ENCODE peak calls at places on chromosomes 7 and 10, in six cellular contexts. R is suprapubic skin; W is HFF-Myc; B is testis; D is CD8-positive, alpha-beta T cell; G is CD4-positive, alpha-beta T cell. L is an unnamed sample.

GRCh38 chr10:3014968-3015367 is 52.4 kb upstream of the PFKP start:
- DNase-seq in W (no peak), D (no peak), R (no peak), B (no peak), G (no peak), L (no peak)

GRCh38 chr7:27735165-27735564 is 4.8 kb upstream of the TAX1BP1 start:
- DNase-seq in B (no peak), R (no peak), W (no peak), D (no peak), G (no peak), L (no peak)

GRCh38 chr10:97731346-97732051 is 5.4 kb upstream of the ZFYVE27 start:
- DNase-seq in B (peak; percentile 82), D (peak; percentile 22), W (peak; percentile 69), G (peak; percentile 39), R (peak; percentile 71), L (no peak)

GRCh38 chr7:17339139-17339538 is 40.7 kb downstream of the AHR start:
- DNase-seq in W (no peak), R (no peak), D (no peak), B (no peak), G (no peak), L (no peak)

GRCh38 chr10:124119933-124120332 is 26.5 kb upstream of the CHST15 start:
- DNase-seq in R (no peak), D (no peak), B (no peak), G (no peak), W (no peak), L (no peak)

GRCh38 chr7:52168085-52168484 is 851.5 kb upstream of the COBL start:
- DNase-seq in B (no peak), R (no peak), D (no peak), W (no peak), G (no peak), L (no peak)

GRCh38 chr7:8154290-8154689 is 107.7 kb downstream of the ICA1 start:
- DNase-seq in W (no peak), R (no peak), G (no peak), D (no peak), B (no peak), L (no peak)

GRCh38 chr7:99308461-99309074 is 17.1 kb upstream of the ARPC1A start:
- DNase-seq in B (no peak), W (no peak), R (no peak), D (no peak), G (no peak), L (no peak)

GRCh38 chr7:25619963-25620799 is 391.9 kb upstream of the NPVF start:
- DNase-seq in B (peak; percentile 78), W (no peak), R (no peak), D (no peak), G (no peak), L (no peak)

GRCh38 chr10:101902032-101902799 is 58.6 kb upstream of the KCNIP2 start:
- DNase-seq in D (no peak), G (no peak), R (no peak), B (no peak), W (no peak), L (no peak)

GRCh38 chr10:61900829-61901783 is at the start of gene ARID5B:
- DNase-seq in R (no peak), D (no peak), B (peak; percentile 87), W (peak; percentile 68), G (peak; percentile 29), L (no peak)

GRCh38 chr10:62726142-62726541 is 78.4 kb upstream of the ADO start:
- DNase-seq in B (no peak), G (no peak), W (no peak), D (no peak), R (no peak), L (no peak)

GRCh38 chr7:128869944-128870285 is 7.3 kb downstream of the ATP6V1F start:
- DNase-seq in W (no peak), G (no peak), B (no peak), R (no peak), D (no peak), L (no peak)

GRCh38 chr7:128868624-128869137 is 6.0 kb downstream of the ATP6V1F start:
- DNase-seq in G (no peak), R (no peak), B (no peak), D (no peak), W (no peak), L (no peak)

GRCh38 chr7:128871050-128871449 is 8.4 kb downstream of the ATP6V1F start:
- DNase-seq in G (no peak), R (no peak), D (no peak), W (no peak), B (no peak), L (no peak)

GRCh38 chr7:128867842-128868623 is 5.4 kb downstream of the ATP6V1F start:
- DNase-seq in G (no peak), R (no peak), B (no peak), W (no peak), D (no peak), L (no peak)

DNA sequence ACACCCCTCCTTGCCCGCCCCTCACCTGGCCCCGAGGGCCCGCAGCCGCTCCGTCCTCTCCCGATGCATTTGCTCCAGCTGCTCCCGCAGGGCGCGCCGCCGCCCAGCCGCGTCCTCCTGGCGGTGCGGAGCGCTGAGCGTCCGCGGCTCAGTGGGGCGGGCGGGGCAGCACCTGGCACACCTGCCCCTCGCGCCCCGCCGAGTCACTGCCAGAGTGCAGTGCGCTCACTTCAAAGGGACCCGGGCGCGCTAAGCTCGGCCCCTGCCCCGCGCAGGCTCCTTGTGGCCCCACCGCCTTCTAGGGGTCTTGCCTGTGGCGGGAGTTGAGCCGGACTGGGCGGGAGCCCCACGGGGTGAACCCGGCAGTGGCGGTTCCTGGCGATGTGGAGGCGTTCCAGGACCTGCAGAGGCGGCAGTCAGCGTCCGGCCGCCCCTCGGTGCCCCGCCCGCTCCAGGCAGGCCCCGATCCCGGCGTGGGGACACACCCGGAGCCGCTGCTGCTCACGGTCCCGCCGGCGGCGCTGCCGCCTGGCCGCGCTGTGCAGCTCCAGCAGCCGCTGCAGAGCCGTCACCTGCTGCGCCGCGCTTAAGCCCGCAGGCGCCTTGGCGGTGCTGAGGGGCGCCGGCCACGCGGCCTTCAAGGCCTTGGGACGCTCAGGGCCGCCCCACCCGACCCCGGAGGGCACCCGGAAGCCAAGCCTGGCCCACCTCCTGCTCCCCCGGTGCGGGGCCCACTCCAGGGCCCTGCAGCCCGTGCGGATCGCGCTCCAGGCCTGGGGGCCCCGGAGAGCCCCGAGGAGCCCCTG is 6.7 kb downstream of the ATP6V1F start:
- DNase-seq in R (no peak), G (peak; percentile 27), B (peak; percentile 33), D (no peak), W (no peak), L (peak; percentile 27)
- TF ChIP-seq CTCF in R (peak; percentile 25), G (no peak), B (no peak), D (peak; percentile 13), W (no peak), L (no peak)

GRCh38 chr10:77962350-77963146 is 36.0 kb upstream of the DLG5 start:
- DNase-seq in G (no peak), R (no peak), B (no peak), W (no peak), D (no peak), L (no peak)

GRCh38 chr10:77961668-77962067 is 35.1 kb upstream of the DLG5 start:
- DNase-seq in R (no peak), G (no peak), W (no peak), D (no peak), B (no peak), L (no peak)

GRCh38 chr10:77960829-77961329 is 34.3 kb upstream of the DLG5 start:
- DNase-seq in W (no peak), G (no peak), R (no peak), B (no peak), D (no peak), L (no peak)

GRCh38 chr10:77959887-77960286 is 33.3 kb upstream of the DLG5 start:
- DNase-seq in B (no peak), D (no peak), W (no peak), G (no peak), R (no peak), L (no peak)

GRCh38 chr10:77959384-77959783 is 32.8 kb upstream of the DLG5 start:
- DNase-seq in G (no peak), D (no peak), B (no peak), W (no peak), R (no peak), L (no peak)
- TF ChIP-seq CTCF in G (no peak), D (no peak), B (no peak), W (no peak), R (no peak), L (no peak)

GRCh38 chr10:71747808-71748523 is 25.4 kb downstream of the VSIR start:
- DNase-seq in B (no peak), W (no peak), G (no peak), R (no peak), D (no peak), L (no peak)

GRCh38 chr10:71747039-71747807 is 26.1 kb downstream of the VSIR start:
- DNase-seq in D (no peak), G (no peak), W (no peak), B (no peak), R (no peak), L (no peak)

GRCh38 chr10:71749396-71749795 is 23.9 kb downstream of the VSIR start:
- DNase-seq in G (no peak), B (no peak), R (no peak), W (no peak), D (no peak), L (no peak)

GRCh38 chr10:71750124-71750841 is 23.0 kb downstream of the VSIR start:
- DNase-seq in B (no peak), R (no peak), W (no peak), D (no peak), G (no peak), L (no peak)

DNA sequence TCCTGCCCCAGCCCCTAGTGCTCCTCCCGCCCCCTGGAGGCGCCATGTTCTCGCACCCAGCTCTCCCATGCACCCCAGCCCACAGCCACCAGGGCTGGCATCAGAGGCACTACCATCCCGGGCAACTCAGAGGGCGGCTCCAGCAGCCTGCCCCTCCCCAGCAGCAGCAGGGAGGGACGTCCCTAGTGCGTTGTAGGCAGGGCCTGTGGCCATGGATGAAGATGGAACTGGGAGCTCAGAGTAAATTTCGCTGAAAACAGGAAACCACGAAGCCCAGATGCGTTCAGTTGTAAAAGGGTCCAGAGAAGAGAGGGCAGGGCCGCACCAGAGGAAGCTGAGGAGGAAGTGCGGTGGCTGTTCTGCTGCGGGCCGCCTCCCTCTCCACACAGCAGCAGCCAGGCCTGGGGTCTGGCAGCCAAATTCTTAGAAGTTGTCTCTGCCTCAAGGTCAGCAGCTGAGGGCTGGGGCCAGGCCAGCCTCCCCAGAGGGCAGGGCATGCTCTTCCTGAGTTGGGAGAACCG is 24.6 kb downstream of the VSIR start:
- DNase-seq in D (peak; percentile 57), R (no peak), G (peak; percentile 72), B (peak; percentile 76), W (no peak), L (peak; percentile 52)
- TF ChIP-seq CTCF in D (no peak), R (no peak), G (peak; percentile 47), B (no peak), W (no peak), L (no peak)

DNA sequence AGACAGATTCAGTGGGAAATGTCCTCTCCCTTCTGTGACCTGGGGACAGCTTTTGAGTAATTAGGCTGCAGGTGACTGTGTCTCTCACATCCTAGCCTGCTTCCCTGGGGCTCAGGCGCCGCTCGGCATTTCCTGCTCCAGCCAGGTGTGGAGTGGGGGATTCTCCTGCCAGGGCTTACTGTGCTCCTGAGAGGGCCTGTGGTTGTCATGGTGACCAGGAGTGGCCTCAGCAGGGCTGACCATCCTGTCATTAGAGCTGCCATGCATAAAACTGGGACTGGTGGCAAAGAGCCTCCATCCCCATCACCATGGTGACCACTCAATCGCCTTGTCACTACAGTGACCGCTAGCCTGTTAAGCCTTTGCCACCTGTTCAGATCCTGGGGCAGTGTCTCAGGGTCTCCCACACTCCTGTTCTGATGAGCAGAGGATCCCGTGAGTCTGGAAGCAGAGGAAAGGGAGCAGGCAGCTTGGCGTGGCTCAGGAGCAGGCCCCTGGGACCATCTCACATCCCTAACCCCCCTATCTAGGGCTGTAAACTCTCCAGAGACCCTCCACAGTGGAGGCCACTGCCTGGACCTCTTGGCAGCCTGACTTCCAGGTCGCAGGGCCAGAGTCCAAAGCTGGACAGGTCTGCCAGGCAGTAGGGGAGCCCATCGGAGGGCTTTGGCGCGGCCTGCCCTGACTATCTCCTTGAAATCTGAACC is at the start of gene GCK:
- DNase-seq in G (no peak), B (peak; percentile 12), D (no peak), R (no peak), W (no peak), L (no peak)
- TF ChIP-seq CTCF in G (no peak), B (no peak), D (no peak), R (no peak), W (no peak), L (no peak)